ENCODE peak calls at places on chromosomes 11 and 22, in six cellular contexts. One of them, this sample, is unnamed.

GRCh38 chr11:70314730-70315129 is 44.2 kb downstream of the PPFIA1 start:
- DNase-seq in fibroblast of lung: no peak
- DNase-seq in cardiac muscle cell: no peak
- DNase-seq in tibial artery: no peak
- DNase-seq in AG04450: no peak
- DNase-seq in astrocyte of the spinal cord: no peak
- DNase-seq in this sample: no peak

GRCh38 chr22:39988386-39989114 is 6.2 kb upstream of the FAM83F start:
- DNase-seq in fibroblast of lung: peak
- DNase-seq in cardiac muscle cell: no peak
- DNase-seq in AG04450: no peak
- DNase-seq in tibial artery: no peak
- DNase-seq in astrocyte of the spinal cord: no peak
- DNase-seq in this sample: no peak

GRCh38 chr11:80204021-80204420 is 763.2 kb upstream of the TENM4 start:
- DNase-seq in astrocyte of the spinal cord: peak
- DNase-seq in cardiac muscle cell: no peak
- DNase-seq in tibial artery: no peak
- DNase-seq in fibroblast of lung: peak
- DNase-seq in AG04450: no peak
- DNase-seq in this sample: no peak

GRCh38 chr11:44229003-44229570 is 80.9 kb downstream of the ALX4 start:
- DNase-seq in fibroblast of lung: no peak
- DNase-seq in cardiac muscle cell: no peak
- DNase-seq in AG04450: no peak
- DNase-seq in tibial artery: no peak
- DNase-seq in astrocyte of the spinal cord: no peak
- DNase-seq in this sample: no peak

GRCh38 chr22:48379371-48379770 is 1448.3 kb downstream of the BRD1 start:
- DNase-seq in cardiac muscle cell: no peak
- DNase-seq in AG04450: no peak
- DNase-seq in fibroblast of lung: no peak
- DNase-seq in astrocyte of the spinal cord: no peak
- DNase-seq in tibial artery: peak
- DNase-seq in this sample: no peak

GRCh38 chr11:2662024-2662312 is 37.8 kb downstream of the KCNQ1OT1 start:
- DNase-seq in cardiac muscle cell: no peak
- DNase-seq in AG04450: no peak
- DNase-seq in tibial artery: no peak
- DNase-seq in fibroblast of lung: no peak
- DNase-seq in astrocyte of the spinal cord: no peak
- DNase-seq in this sample: no peak

GRCh38 chr11:45097721-45098493 is 48.5 kb upstream of the PRDM11 start:
- DNase-seq in cardiac muscle cell: peak
- DNase-seq in astrocyte of the spinal cord: peak
- DNase-seq in fibroblast of lung: peak
- DNase-seq in tibial artery: no peak
- DNase-seq in AG04450: no peak
- DNase-seq in this sample: peak

GRCh38 chr11:58629857-58630256 is 7.4 kb downstream of the CNTF start:
- DNase-seq in fibroblast of lung: peak
- DNase-seq in AG04450: peak
- DNase-seq in astrocyte of the spinal cord: peak
- DNase-seq in cardiac muscle cell: peak
- DNase-seq in tibial artery: no peak
- DNase-seq in this sample: peak

GRCh38 chr11:64233913-64234839 is at the start of gene VEGFB:
- DNase-seq in fibroblast of lung: peak
- DNase-seq in cardiac muscle cell: peak
- DNase-seq in tibial artery: peak
- DNase-seq in AG04450: no peak
- DNase-seq in astrocyte of the spinal cord: peak
- DNase-seq in this sample: peak

GRCh38 chr11:83971063-83971462 is 684.9 kb upstream of the CCDC90B start:
- DNase-seq in astrocyte of the spinal cord: peak
- DNase-seq in tibial artery: no peak
- DNase-seq in fibroblast of lung: peak
- DNase-seq in AG04450: no peak
- DNase-seq in cardiac muscle cell: peak
- DNase-seq in this sample: no peak

GRCh38 chr11:26901162-26901561 is 92.8 kb upstream of the FIBIN start:
- DNase-seq in tibial artery: peak
- DNase-seq in AG04450: no peak
- DNase-seq in fibroblast of lung: peak
- DNase-seq in astrocyte of the spinal cord: peak
- DNase-seq in cardiac muscle cell: peak
- DNase-seq in this sample: no peak

GRCh38 chr11:102187416-102188125 is 77.3 kb downstream of the YAP1 start:
- DNase-seq in AG04450: no peak
- DNase-seq in cardiac muscle cell: peak
- DNase-seq in fibroblast of lung: peak
- DNase-seq in tibial artery: no peak
- DNase-seq in astrocyte of the spinal cord: peak
- DNase-seq in this sample: peak

GRCh38 chr11:113408887-113409286 is 21.3 kb downstream of the ANKK1 start:
- DNase-seq in cardiac muscle cell: no peak
- DNase-seq in tibial artery: no peak
- DNase-seq in AG04450: no peak
- DNase-seq in astrocyte of the spinal cord: no peak
- DNase-seq in fibroblast of lung: no peak
- DNase-seq in this sample: no peak

GRCh38 chr11:113401718-113402117 is 14.1 kb downstream of the ANKK1 start:
- DNase-seq in tibial artery: peak
- DNase-seq in astrocyte of the spinal cord: no peak
- DNase-seq in fibroblast of lung: no peak
- DNase-seq in cardiac muscle cell: peak
- DNase-seq in AG04450: no peak
- DNase-seq in this sample: no peak

GRCh38 chr11:113408206-113408605 is 20.6 kb downstream of the ANKK1 start:
- DNase-seq in tibial artery: no peak
- DNase-seq in AG04450: no peak
- DNase-seq in fibroblast of lung: no peak
- DNase-seq in cardiac muscle cell: no peak
- DNase-seq in astrocyte of the spinal cord: no peak
- DNase-seq in this sample: no peak

GRCh38 chr11:113407163-113407562 is 19.6 kb downstream of the ANKK1 start:
- DNase-seq in tibial artery: no peak
- DNase-seq in astrocyte of the spinal cord: no peak
- DNase-seq in cardiac muscle cell: no peak
- DNase-seq in AG04450: no peak
- DNase-seq in fibroblast of lung: no peak
- DNase-seq in this sample: no peak

GRCh38 chr11:113404859-113405430 is 17.4 kb downstream of the ANKK1 start:
- DNase-seq in fibroblast of lung: no peak
- DNase-seq in astrocyte of the spinal cord: no peak
- DNase-seq in tibial artery: no peak
- DNase-seq in cardiac muscle cell: no peak
- DNase-seq in AG04450: no peak
- DNase-seq in this sample: no peak
- TF ChIP-seq CTCF in fibroblast of lung: no peak
- TF ChIP-seq CTCF in astrocyte of the spinal cord: no peak
- TF ChIP-seq CTCF in tibial artery: no peak
- TF ChIP-seq CTCF in cardiac muscle cell: no peak
- TF ChIP-seq CTCF in AG04450: no peak
- TF ChIP-seq CTCF in this sample: no peak

GRCh38 chr11:66316849-66317251 is at the start of gene CD248:
- DNase-seq in astrocyte of the spinal cord: peak
- DNase-seq in fibroblast of lung: peak
- DNase-seq in AG04450: no peak
- DNase-seq in tibial artery: peak
- DNase-seq in cardiac muscle cell: peak
- DNase-seq in this sample: peak
- H3K4me3 ChIP-seq in astrocyte of the spinal cord: peak
- H3K4me3 ChIP-seq in fibroblast of lung: peak
- H3K4me3 ChIP-seq in AG04450: peak
- H3K4me3 ChIP-seq in tibial artery: peak
- H3K4me3 ChIP-seq in cardiac muscle cell: no peak
- H3K4me3 ChIP-seq in this sample: peak

GRCh38 chr11:130449996-130450419 is 1.6 kb downstream of the ADAMTS15 start:
- DNase-seq in cardiac muscle cell: peak
- DNase-seq in tibial artery: peak
- DNase-seq in astrocyte of the spinal cord: peak
- DNase-seq in fibroblast of lung: peak
- DNase-seq in AG04450: no peak
- DNase-seq in this sample: peak
- TF ChIP-seq CTCF in cardiac muscle cell: peak
- TF ChIP-seq CTCF in tibial artery: peak
- TF ChIP-seq CTCF in astrocyte of the spinal cord: peak
- TF ChIP-seq CTCF in fibroblast of lung: peak
- TF ChIP-seq CTCF in AG04450: peak
- TF ChIP-seq CTCF in this sample: peak

DNA sequence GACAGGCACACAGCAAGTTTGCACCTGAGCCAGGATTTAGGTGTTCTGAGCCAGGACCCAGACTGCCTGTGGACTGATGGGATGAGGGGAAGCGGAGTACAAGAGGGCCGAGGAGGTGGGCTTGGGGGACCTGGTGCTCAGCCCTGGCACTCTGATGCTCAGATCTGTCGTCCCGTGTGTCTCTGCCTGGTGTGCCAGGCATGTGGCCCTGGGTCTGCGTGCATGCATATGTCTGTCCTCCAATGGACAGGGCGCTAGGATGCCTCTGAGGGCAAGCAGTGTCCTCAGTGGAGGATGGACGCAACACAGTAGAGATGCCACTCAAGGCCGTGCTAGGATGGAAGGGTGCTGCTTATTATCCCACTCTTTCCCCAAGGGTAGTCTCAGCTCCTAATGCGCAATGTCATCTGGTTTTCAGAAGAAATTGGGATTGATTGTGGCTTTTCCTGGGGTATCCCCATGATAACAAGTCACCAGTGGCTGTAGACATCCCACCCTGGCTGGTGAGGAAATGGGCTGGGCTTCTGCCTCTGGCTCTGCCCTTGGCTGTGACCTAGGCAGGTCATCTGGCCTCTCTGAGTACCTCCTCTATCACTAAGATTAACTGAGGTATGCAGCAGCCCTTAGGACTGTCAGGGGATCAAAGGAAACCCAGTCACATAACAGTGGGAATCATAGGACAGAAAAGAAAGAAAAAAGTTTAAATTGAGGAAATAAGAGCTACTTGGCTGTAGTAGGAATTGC is 35.7 kb upstream of the SUSD2 start:
- DNase-seq in tibial artery: no peak
- DNase-seq in AG04450: no peak
- DNase-seq in astrocyte of the spinal cord: no peak
- DNase-seq in fibroblast of lung: no peak
- DNase-seq in cardiac muscle cell: no peak
- DNase-seq in this sample: no peak
- H3K4me3 ChIP-seq in tibial artery: no peak
- H3K4me3 ChIP-seq in AG04450: peak
- H3K4me3 ChIP-seq in astrocyte of the spinal cord: no peak
- H3K4me3 ChIP-seq in fibroblast of lung: no peak
- H3K4me3 ChIP-seq in cardiac muscle cell: no peak
- H3K4me3 ChIP-seq in this sample: no peak

This sample was measured in fibroblast of villous mesenchyme.